ENCODE peak calls at places on chromosomes 12 and 14, in seven cellular contexts. F is sciatic nerve; Y is activated naive CD4-positive, alpha-beta T cell treated with anti-CD3 and anti-CD28 coated beads, Interleukin-2, amount 50 U/mL, for 72 hours; M is activated CD4-positive, alpha-beta T cell treated with anti-CD3 and anti-CD28 coated beads, Interleukin-2, amount 50 U/mL, for 1 hour; S is NCI-H2081; W is stimulated activated naive B cell treated with anti-CD40 and anti-IgM and Interleukin-4, amounts not matched to agents 10 μg/mL and 1 μg/mL and 100 μg/mL, for 72 hours; Q is T-cell. R is an unnamed sample.

GRCh38 chr14:68379510-68380303 is 413.2 kb downstream of the ZFP36L1 start:
- DNase-seq in S (peak), W (no peak), Q (peak), Y (no peak), M (peak), F (no peak), R (no peak)

GRCh38 chr12:124819525-124819924 is 44.1 kb downstream of the SCARB1 start:
- DNase-seq in F (no peak), Q (no peak), S (no peak), M (no peak), Y (no peak), W (no peak), R (no peak)

GRCh38 chr14:55031190-55031589 is 4.2 kb downstream of the SOCS4 start:
- DNase-seq in M (no peak), W (no peak), Y (no peak), F (no peak), S (no peak), Q (no peak), R (no peak)

GRCh38 chr12:117226505-117226904 is 36.2 kb upstream of the FBXO21 start:
- DNase-seq in W (no peak), F (no peak), S (no peak), Q (no peak), M (no peak), Y (no peak), R (no peak)

GRCh38 chr12:19181666-19182426 is 52.3 kb downstream of the PLEKHA5 start:
- DNase-seq in S (peak), F (no peak), Q (no peak), W (no peak), M (no peak), Y (no peak), R (no peak)

GRCh38 chr12:89453121-89453520 is 71.5 kb downstream of the GALNT4 start:
- DNase-seq in Q (no peak), Y (no peak), F (no peak), S (no peak), W (no peak), M (no peak), R (no peak)

GRCh38 chr12:80056845-80057244 is 42.5 kb upstream of the OTOGL start:
- DNase-seq in M (no peak), Y (no peak), Q (no peak), S (peak), F (no peak), W (no peak), R (no peak)

GRCh38 chr14:55721353-55721752 is 141.3 kb downstream of the KTN1 start:
- DNase-seq in W (no peak), S (no peak), M (no peak), Q (no peak), F (no peak), Y (no peak), R (peak)

GRCh38 chr12:125983784-125984510 is 918.7 kb downstream of the AACS start:
- DNase-seq in Q (no peak), W (no peak), M (no peak), F (peak), S (no peak), Y (no peak), R (no peak)

GRCh38 chr14:58193542-58193941 is 6.4 kb upstream of the ACTR10 start:
- DNase-seq in Q (no peak), F (no peak), M (no peak), Y (no peak), S (peak), W (no peak), R (no peak)

GRCh38 chr12:121806556-121807308 is 2.9 kb downstream of the SETD1B start:
- DNase-seq in Y (no peak), W (no peak), Q (no peak), M (no peak), S (no peak), F (no peak), R (peak)

GRCh38 chr12:43675048-43675904 is 83.3 kb downstream of the PUS7L start:
- DNase-seq in Q (no peak), F (no peak), M (no peak), S (no peak), W (no peak), Y (no peak), R (no peak)

GRCh38 chr12:62730649-62731377 is 204.1 kb downstream of the PPM1H start:
- DNase-seq in Q (no peak), W (no peak), S (no peak), Y (no peak), F (no peak), M (no peak), R (peak)

GRCh38 chr12:3218150-3218845 is 141.1 kb downstream of the TSPAN9 start:
- DNase-seq in Y (no peak), Q (no peak), W (no peak), S (peak), F (peak), M (no peak), R (peak)

GRCh38 chr12:119090865-119091264 is 87.9 kb upstream of the HSPB8 start:
- DNase-seq in M (no peak), W (no peak), Y (no peak), S (no peak), F (no peak), Q (no peak), R (no peak)

GRCh38 chr14:96690713-96691383 is 106.3 kb upstream of the VRK1 start:
- DNase-seq in M (no peak), Y (no peak), S (no peak), W (no peak), F (no peak), Q (no peak), R (no peak)

GRCh38 chr14:68774771-68775613 is 17.9 kb downstream of the ZFP36L1 start:
- DNase-seq in S (peak), M (no peak), Q (no peak), Y (no peak), W (no peak), F (no peak), R (peak)

GRCh38 chr12:68932701-68933563 is at the start of gene CPM:
- DNase-seq in F (peak), Y (peak), Q (peak), M (peak), S (peak), W (peak), R (peak)

GRCh38 chr12:112538740-112539139 is 120.0 kb downstream of the PTPN11 start:
- DNase-seq in F (no peak), M (no peak), W (no peak), S (no peak), Y (no peak), Q (no peak), R (no peak)

GRCh38 chr12:50862316-50862715 is 19.6 kb downstream of the TMPRSS12 start:
- DNase-seq in Q (no peak), Y (no peak), S (no peak), M (no peak), W (no peak), F (no peak), R (peak)

GRCh38 chr12:116187158-116187511 is 90.4 kb downstream of the MED13L start:
- DNase-seq in W (no peak), S (no peak), Q (no peak), M (no peak), F (no peak), Y (no peak), R (no peak)

GRCh38 chr12:1807107-1807478 is 13.3 kb upstream of the LRTM2 start:
- DNase-seq in M (no peak), W (no peak), F (no peak), Y (no peak), S (no peak), Q (no peak), R (no peak)

GRCh38 chr12:93698307-93699092 is 21.3 kb downstream of the CRADD start:
- DNase-seq in W (no peak), M (no peak), F (no peak), S (no peak), Y (no peak), Q (no peak), R (no peak)

GRCh38 chr12:131605304-131605829 is 105.5 kb upstream of the SFSWAP start:
- DNase-seq in S (no peak), W (no peak), F (no peak), Y (no peak), Q (no peak), M (no peak), R (no peak)

GRCh38 chr12:64459388-64460024 is 7.6 kb downstream of the TBK1 start:
- DNase-seq in M (no peak), F (no peak), W (no peak), Q (no peak), Y (no peak), S (no peak), R (no peak)

GRCh38 chr12:81176796-81177195 is 98.9 kb downstream of the ACSS3 start:
- DNase-seq in W (no peak), M (no peak), Q (no peak), F (no peak), Y (no peak), S (no peak), R (no peak)

R was measured in mammary epithelial cell.